ENCODE peak calls at places on chromosomes 2 and 18, in six cellular contexts. H is HCT116, O is IMR-90, Z is SK-N-SH, M is PC-9, N is neuronal stem cell. Q is an unnamed sample.

GRCh38 chr18:23641143-23641720 is 21.5 kb downstream of the ANKRD29 start:
- DNase-seq in H (no peak), O (no peak), Z (no peak), M (no peak), N (no peak), Q (no peak)

GRCh38 chr2:119841550-119841949 is 81.8 kb downstream of the PTPN4 start:
- DNase-seq in H (no peak), O (peak; percentile 59), Z (no peak), M (no peak), N (no peak), Q (no peak)

GRCh38 chr2:3656762-3657691 is 973 bp upstream of the ALLC start:
- DNase-seq in H (no peak), O (peak; percentile 7), Z (no peak), M (no peak), N (no peak), Q (no peak)

GRCh38 chr2:216195565-216195978 is 86.4 kb downstream of the XRCC5 start:
- DNase-seq in H (no peak), O (peak; percentile 94), Z (no peak), M (no peak), N (no peak), Q (no peak)

GRCh38 chr18:25633563-25633962 is 281.6 kb upstream of the ZNF521 start:
- DNase-seq in H (no peak), O (no peak), Z (no peak), M (no peak), N (no peak), Q (no peak)

GRCh38 chr2:3433339-3433699 is 53.8 kb downstream of the TRAPPC12 start:
- DNase-seq in H (no peak), O (no peak), Z (no peak), M (no peak), N (no peak), Q (no peak)

GRCh38 chr2:152564754-152565551 is 152.3 kb downstream of the PRPF40A start:
- DNase-seq in H (no peak), O (no peak), Z (no peak), M (no peak), N (no peak), Q (no peak)

GRCh38 chr2:20474757-20475566 is 28.1 kb downstream of the RHOB start:
- DNase-seq in H (no peak), O (no peak), Z (no peak), M (no peak), N (no peak), Q (no peak)

GRCh38 chr2:37436324-37436723 is 91.9 kb downstream of the QPCT start:
- DNase-seq in H (no peak), O (peak; percentile 92), Z (no peak), M (no peak), N (no peak), Q (no peak)

GRCh38 chr2:140696449-140696848 is 1434.4 kb downstream of the LRP1B start:
- DNase-seq in H (peak; percentile 24), O (no peak), Z (no peak), M (no peak), N (no peak), Q (no peak)

GRCh38 chr2:231370429-231370748 is 25.1 kb upstream of the B3GNT7 start:
- DNase-seq in H (no peak), O (no peak), Z (no peak), M (no peak), N (no peak), Q (no peak)

GRCh38 chr18:43661570-43661969 is 384.3 kb upstream of the SYT4 start:
- DNase-seq in H (no peak), O (peak; percentile 83), Z (peak; percentile 4), M (peak; percentile 9), N (peak; percentile 3), Q (peak; percentile 31)

GRCh38 chr2:226652388-226652787 is 147.2 kb downstream of the IRS1 start:
- DNase-seq in H (peak; percentile 98), O (peak; percentile 97), Z (no peak), M (peak; percentile 26), N (no peak), Q (no peak)

GRCh38 chr2:69214898-69215297 is 172.1 kb downstream of the GFPT1 start:
- DNase-seq in H (no peak), O (peak; percentile 77), Z (peak; percentile 57), M (no peak), N (no peak), Q (no peak)

GRCh38 chr2:61144697-61145268 is 17.2 kb upstream of the C2orf74 start:
- DNase-seq in H (no peak), O (peak; percentile 97), Z (peak; percentile 94), M (peak; percentile 98), N (peak; percentile 97), Q (no peak)

GRCh38 chr18:69401475-69402218 is 959 bp downstream of the DOK6 start:
- DNase-seq in H (no peak), O (peak; percentile 8), Z (peak; percentile 65), M (no peak), N (peak; percentile 26), Q (no peak)

GRCh38 chr2:65722028-65722427 is 289.6 kb upstream of the SPRED2 start:
- DNase-seq in H (no peak), O (peak; percentile 10), Z (peak; percentile 61), M (no peak), N (peak; percentile 29), Q (no peak)

GRCh38 chr18:36377626-36378025 is 80.1 kb downstream of the FHOD3 start:
- DNase-seq in H (no peak), O (no peak), Z (peak; percentile 32), M (no peak), N (no peak), Q (no peak)

GRCh38 chr2:121283670-121284245 is 1.2 kb downstream of the TFCP2L1 start:
- DNase-seq in H (no peak), O (no peak), Z (no peak), M (no peak), N (no peak), Q (no peak)

GRCh38 chr18:29406996-29407395 is 1230.1 kb upstream of the CDH2 start:
- DNase-seq in H (no peak), O (no peak), Z (peak; percentile 20), M (no peak), N (no peak), Q (no peak)

GRCh38 chr18:64100136-64100922 is 48.6 kb downstream of the LINC00305 start:
- DNase-seq in H (no peak), O (no peak), Z (no peak), M (no peak), N (no peak), Q (no peak)

GRCh38 chr2:157572725-157573124 is 55.9 kb downstream of the ACVR1C start:
- DNase-seq in H (peak; percentile 13), O (no peak), Z (peak; percentile 33), M (no peak), N (no peak), Q (no peak)

GRCh38 chr18:75141166-75141565 is 67.8 kb downstream of the PTGR3 start:
- DNase-seq in H (no peak), O (no peak), Z (no peak), M (no peak), N (no peak), Q (no peak)

GRCh38 chr2:235551965-235552364 is 58.1 kb downstream of the AGAP1 start:
- DNase-seq in H (peak; percentile 22), O (peak; percentile 48), Z (peak; percentile 76), M (peak; percentile 74), N (peak; percentile 9), Q (no peak)

GRCh38 chr2:235550946-235551345 is 57.1 kb downstream of the AGAP1 start:
- DNase-seq in H (no peak), O (no peak), Z (no peak), M (no peak), N (no peak), Q (no peak)

GRCh38 chr2:235552671-235553070 is 58.8 kb downstream of the AGAP1 start:
- DNase-seq in H (no peak), O (no peak), Z (no peak), M (no peak), N (no peak), Q (no peak)

GRCh38 chr2:235550378-235550760 is 56.5 kb downstream of the AGAP1 start:
- DNase-seq in H (no peak), O (no peak), Z (no peak), M (no peak), N (no peak), Q (no peak)

GRCh38 chr2:235549735-235550377 is 56.0 kb downstream of the AGAP1 start:
- DNase-seq in H (no peak), O (no peak), Z (no peak), M (no peak), N (no peak), Q (no peak)
- H3K4me1 ChIP-seq in H (peaks cover 3% of the 10 kb centered on the region), O (peaks cover 4% of the 10 kb centered on the region), Z (no peaks in the 10 kb centered on the region), M (peaks cover 62% of the 10 kb centered on the region), N (peaks cover 17% of the 10 kb centered on the region), Q (no peaks in the 10 kb centered on the region)

DNA sequence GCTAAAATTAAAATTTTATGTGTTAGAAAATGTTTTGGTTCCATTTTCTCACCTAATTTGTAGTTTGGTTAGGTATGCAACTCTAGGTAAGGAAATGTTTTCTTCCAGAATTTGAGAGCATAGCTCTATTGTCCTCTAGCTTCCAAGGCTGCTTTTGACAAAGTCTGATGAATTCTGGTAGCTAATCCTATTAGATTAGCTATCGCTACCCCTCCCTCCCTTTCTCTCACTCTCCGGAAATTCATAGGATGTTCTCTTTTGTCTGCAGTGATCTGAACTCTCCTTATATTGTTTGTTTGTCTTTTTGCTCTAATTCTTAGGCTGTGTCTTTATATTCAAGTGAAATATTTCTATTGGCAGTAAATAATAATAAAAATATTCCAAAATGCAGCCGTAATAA is 382.9 kb downstream of the DCC start:
- DNase-seq in H (no peak), O (no peak), Z (no peak), M (no peak), N (peak; percentile 8), Q (no peak)
- H3K4me3 ChIP-seq in H (no peak overlapping the region), O (no peak overlapping the region), Z (no peak overlapping the region), M (no peak overlapping the region), N (no peak overlapping the region), Q (no peak overlapping the region)

DNA sequence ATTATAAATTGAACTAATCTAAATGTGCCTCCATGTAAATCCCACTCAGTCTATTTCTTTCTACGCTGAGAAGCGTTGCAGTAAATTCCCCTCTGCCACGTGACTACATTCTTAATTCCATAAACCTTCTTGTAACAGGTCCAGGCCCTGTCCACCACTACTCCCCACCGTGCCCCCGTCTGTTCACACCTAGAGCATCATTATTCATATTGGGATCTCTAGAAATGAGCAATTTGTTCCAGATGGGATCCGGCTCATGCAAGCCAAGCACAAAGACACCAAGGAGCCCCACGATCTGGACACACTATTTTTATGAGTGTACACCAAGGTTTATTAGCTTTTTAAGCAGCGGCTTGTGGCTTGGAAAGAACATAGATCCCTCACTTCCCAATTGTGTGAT is 38.2 kb downstream of the BOLA3 start:
- DNase-seq in H (no peak), O (no peak), Z (no peak), M (no peak), N (no peak), Q (no peak)
- H3K4me2 ChIP-seq in H (no peak overlapping the region), O (no peak overlapping the region), Z (no peak overlapping the region), M (no peak overlapping the region), N (no peak overlapping the region), Q (no peak overlapping the region)

DNA sequence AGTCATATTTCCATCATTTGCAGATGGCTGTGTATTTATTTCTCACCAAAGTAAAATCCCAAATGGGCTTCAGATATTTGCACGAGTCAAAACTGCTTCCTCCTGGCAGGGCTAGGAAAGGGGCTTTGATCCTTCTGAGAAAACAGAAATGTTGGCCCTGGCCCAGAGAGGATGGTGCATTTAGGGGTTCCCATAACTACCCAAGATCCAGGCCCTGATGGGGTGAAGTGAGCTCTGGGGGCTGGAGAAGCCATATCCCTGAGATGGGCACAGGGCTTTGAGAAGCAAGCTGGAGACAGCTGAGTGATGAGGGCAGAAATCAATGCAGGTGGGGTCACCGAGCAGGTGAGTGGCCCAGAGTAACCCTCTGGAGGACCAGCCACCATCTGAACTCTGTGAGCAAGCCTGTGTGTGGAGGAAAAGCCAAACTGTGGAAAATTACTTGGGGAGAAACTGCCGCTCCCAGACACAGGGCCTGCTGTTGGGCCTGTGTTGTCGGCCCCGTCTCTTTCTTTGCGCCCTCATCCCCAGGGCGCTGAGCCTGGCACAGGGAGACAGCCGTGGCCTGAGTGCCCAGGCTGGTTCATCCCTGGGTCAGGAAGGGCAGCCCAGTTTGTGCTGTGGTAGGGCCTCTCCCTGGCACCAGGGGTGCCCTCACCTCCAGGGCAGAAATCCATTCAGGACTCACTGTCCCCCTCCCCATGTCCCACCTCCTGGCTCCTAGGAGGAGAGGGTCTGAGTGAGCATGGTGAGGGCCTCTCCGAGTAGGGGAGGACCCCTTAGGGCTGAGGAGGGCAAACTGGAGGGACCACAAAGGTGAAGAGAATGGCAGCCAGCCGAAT is 167.8 kb upstream of the HAAO start:
- DNase-seq in H (no peak), O (no peak), Z (no peak), M (no peak), N (no peak), Q (no peak)
- H3K4me1 ChIP-seq in H (no peaks in the 10 kb centered on the region), O (peaks cover 30% of the 10 kb centered on the region), Z (peaks cover 23% of the 10 kb centered on the region), M (peaks cover 69% of the 10 kb centered on the region), N (peaks cover 18% of the 10 kb centered on the region), Q (peaks cover 8% of the 10 kb centered on the region)

Q was measured in DND-41.